ENCODE peak calls at places on chromosomes 11 and 22, in six cellular contexts. I is fibroblast of lung, E is progenitor cell of endocrine pancreas, R is stomach, Q is neural progenitor cell, S is transverse colon. C is an unnamed sample.
A peak's percentile ranks its signal among the peaks of the same experiment; 100 is the strongest.

GRCh38 chr22:50361222-50361621 is 18.1 kb downstream of the PPP6R2 start:
- DNase-seq in I (no peak), Q (no peak), S (no peak), R (no peak), E (no peak), C (no peak)

GRCh38 chr11:35215945-35216344 is 77.0 kb downstream of the CD44 start:
- DNase-seq in Q (no peak), S (no peak), R (no peak), I (no peak), E (no peak), C (no peak)

GRCh38 chr11:111086058-111086457 is 159.5 kb upstream of the POU2AF2 start:
- DNase-seq in R (no peak), I (no peak), Q (peak; percentile 49), S (no peak), E (no peak), C (no peak)

GRCh38 chr11:92199991-92200390 is 24.6 kb upstream of the FAT3 start:
- DNase-seq in E (no peak), Q (no peak), I (no peak), R (no peak), S (no peak), C (no peak)

GRCh38 chr11:19419813-19420212 is 179.1 kb upstream of the E2F8 start:
- DNase-seq in R (no peak), S (no peak), I (peak; percentile 62), Q (no peak), E (no peak), C (no peak)

GRCh38 chr22:30301995-30302809 is 12.9 kb upstream of the CASTOR1 start:
- DNase-seq in S (peak; percentile 70), R (peak; percentile 44), E (no peak), I (peak; percentile 73), Q (no peak), C (no peak)

GRCh38 chr22:22721681-22722309 is 77.4 kb downstream of the GGTLC2 start:
- DNase-seq in I (peak; percentile 46), R (no peak), E (no peak), S (no peak), Q (no peak), C (no peak)

GRCh38 chr11:123640677-123641494 is 13.5 kb downstream of the SCN3B start:
- DNase-seq in E (peak; percentile 51), Q (peak; percentile 71), S (peak; percentile 26), I (peak; percentile 12), R (peak; percentile 53), C (peak; percentile 54)

GRCh38 chr11:108496643-108497256 is 1.4 kb downstream of the POGLUT3 start:
- DNase-seq in E (no peak), I (peak; percentile 52), Q (no peak), S (no peak), R (no peak), C (no peak)

GRCh38 chr22:32204211-32204855 is 540 bp downstream of the RFPL2 start:
- DNase-seq in R (no peak), E (no peak), I (no peak), Q (peak; percentile 63), S (no peak), C (no peak)
- TF ChIP-seq CTCF in R (no peak), E (no peak), I (no peak), Q (peak; percentile 34), S (no peak), C (peak; percentile 19)

GRCh38 chr11:70082829-70083228 is 4.7 kb downstream of the ANO1 start:
- DNase-seq in S (no peak), E (no peak), Q (no peak), R (no peak), I (no peak), C (no peak)
- TF ChIP-seq CTCF in S (no peak), E (peak; percentile 48), Q (peak; percentile 53), R (no peak), I (peak; percentile 19), C (no peak)

GRCh38 chr11:114125959-114126358 is 66.4 kb downstream of the ZBTB16 start:
- DNase-seq in R (no peak), E (no peak), S (no peak), I (no peak), Q (no peak), C (no peak)
- TF ChIP-seq CTCF in R (no peak), E (no peak), S (no peak), I (no peak), Q (no peak), C (no peak)

GRCh38 chr11:120336641-120337132 is 474 bp downstream of the ARHGEF12 start:
- DNase-seq in I (peak; percentile 30), R (no peak), E (no peak), Q (no peak), S (peak; percentile 62), C (no peak)

GRCh38 chr11:120335596-120335927 is 651 bp upstream of the ARHGEF12 start:
- DNase-seq in I (no peak), R (peak; percentile 47), E (no peak), Q (no peak), S (no peak), C (no peak)

GRCh38 chr11:120334894-120335462 is 1.2 kb upstream of the ARHGEF12 start:
- DNase-seq in S (peak; percentile 74), E (peak; percentile 31), R (peak; percentile 64), Q (peak; percentile 71), I (peak; percentile 87), C (no peak)

GRCh38 chr11:120337133-120337895 is 1.1 kb downstream of the ARHGEF12 start:
- DNase-seq in Q (peak; percentile 47), I (peak; percentile 50), S (peak; percentile 43), R (no peak), E (peak; percentile 24), C (no peak)

GRCh38 chr11:120335928-120336640 is at the start of gene ARHGEF12:
- DNase-seq in E (peak; percentile 92), I (peak; percentile 99), Q (peak; percentile 97), R (peak; percentile 96), S (peak; percentile 96), C (peak; percentile 67)
- TF ChIP-seq CTCF in E (peak; percentile 46), I (peak; percentile 54), Q (peak; percentile 61), R (no peak), S (no peak), C (peak; percentile 35)

C was measured in D721Med.